ENCODE peak calls at places on chromosomes 4 and X, in four cellular contexts. B is CD8-positive, alpha-beta T cell; X is neural progenitor cell; G is CD4-positive, alpha-beta T cell. V is an unnamed sample.

GRCh38 chr4:19455196-19455595 is 796.5 kb upstream of the SLIT2 start:
- DNase-seq in X (no peak), G (no peak), B (no peak), V (no peak)

GRCh38 chrX:154444001-154444754 is at the start of gene FAM50A:
- DNase-seq in B (peak), X (peak), G (peak), V (peak)

GRCh38 chrX:46408553-46409407 is 136.4 kb downstream of the ZNF674 start:
- DNase-seq in X (peak), B (peak), G (peak), V (peak)

GRCh38 chrX:3576886-3577516 is 136.4 kb downstream of the PRKX start:
- DNase-seq in X (no peak), G (no peak), B (no peak), V (no peak)

GRCh38 chrX:106177982-106178321 is 9.8 kb downstream of the PWWP3B start:
- DNase-seq in G (no peak), B (no peak), X (no peak), V (no peak)

GRCh38 chr4:37725718-37726117 is 39.5 kb upstream of the RELL1 start:
- DNase-seq in G (no peak), X (no peak), B (no peak), V (no peak)

GRCh38 chr4:41375561-41375960 is 118.8 kb downstream of the UCHL1 start:
- DNase-seq in G (no peak), B (no peak), X (no peak), V (no peak)

GRCh38 chr4:127479031-127479622 is 153.6 kb upstream of the INTU start:
- DNase-seq in X (peak), B (no peak), G (no peak), V (no peak)

GRCh38 chr4:10173754-10174749 is 57.5 kb upstream of the WDR1 start:
- DNase-seq in G (no peak), B (no peak), X (no peak), V (no peak)

GRCh38 chr4:80071643-80072606 is 1.1 kb downstream of the ANTXR2 start:
- DNase-seq in X (peak), G (peak), B (peak), V (peak)

GRCh38 chr4:44162538-44163270 is 285.9 kb downstream of the KCTD8 start:
- DNase-seq in G (no peak), X (no peak), B (no peak), V (no peak)

GRCh38 chr4:24922416-24922815 is 9.6 kb upstream of the CCDC149 start:
- DNase-seq in B (no peak), G (no peak), X (no peak), V (no peak)

GRCh38 chr4:1690698-1691097 is 6.6 kb upstream of the FAM53A start:
- DNase-seq in X (no peak), G (no peak), B (no peak), V (no peak)

DNA sequence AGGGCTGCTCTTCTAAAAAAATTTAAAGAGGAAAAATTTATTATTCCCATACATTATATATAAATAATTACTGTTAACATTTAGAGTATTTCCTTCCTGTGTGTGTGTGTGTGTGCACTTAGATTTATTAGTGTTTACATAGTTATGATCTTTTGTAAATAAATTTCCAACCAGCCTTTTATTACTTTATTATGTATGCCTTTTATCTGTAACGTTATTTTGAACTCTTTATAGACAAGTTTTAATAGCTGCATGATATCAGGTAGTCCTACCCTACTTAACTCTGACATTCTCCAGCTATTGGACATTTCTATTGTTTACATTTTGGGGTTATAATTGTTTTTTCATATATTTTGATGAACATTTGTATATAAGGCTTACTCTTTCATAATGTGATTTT is 8.8 kb downstream of the THAP9 start:
- DNase-seq in B (no peak), G (no peak), X (no peak), V (no peak)
- TF ChIP-seq CTCF in B (no peak), G (no peak), X (no peak), V (no peak)

GRCh38 chr4:95640337-95640736 is 91.6 kb upstream of the UNC5C start:
- DNase-seq in X (no peak), G (no peak), B (no peak), V (no peak)

GRCh38 chr4:95641571-95641970 is 92.8 kb upstream of the UNC5C start:
- DNase-seq in X (no peak), G (no peak), B (no peak), V (no peak)

GRCh38 chr4:95638920-95639501 is 90.2 kb upstream of the UNC5C start:
- DNase-seq in X (no peak), G (no peak), B (no peak), V (no peak)

GRCh38 chr4:95636061-95636460 is 87.3 kb upstream of the UNC5C start:
- DNase-seq in X (no peak), G (no peak), B (no peak), V (no peak)

DNA sequence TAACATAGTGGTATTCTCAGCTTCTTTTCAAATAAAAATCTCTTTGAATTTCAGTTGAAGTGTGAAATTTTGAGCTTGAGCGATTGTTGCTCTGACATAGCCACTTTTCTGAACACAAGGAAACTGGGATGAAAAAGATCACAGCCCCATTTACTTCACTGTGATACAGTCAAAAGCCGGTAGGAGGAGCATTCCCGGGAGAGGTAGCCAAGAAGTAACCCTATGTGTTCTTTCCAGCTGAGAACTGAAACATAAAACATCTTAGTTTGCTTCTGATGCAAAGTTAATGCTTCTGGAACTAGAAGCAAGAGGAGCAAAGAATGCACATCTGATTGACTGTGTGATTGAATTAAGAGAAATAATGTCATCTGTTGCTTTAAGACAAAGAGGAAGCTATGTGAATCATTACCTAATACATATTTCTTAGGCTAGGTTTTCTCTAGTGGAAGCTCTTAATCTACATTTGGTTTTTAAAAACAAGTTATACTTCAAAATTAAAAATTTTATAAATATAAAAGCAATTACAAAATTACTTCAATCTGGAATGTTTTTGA is 88.4 kb upstream of the UNC5C start:
- DNase-seq in G (no peak), B (no peak), X (peak), V (no peak)
- TF ChIP-seq CTCF in G (no peak), B (no peak), X (peak), V (no peak)

DNA sequence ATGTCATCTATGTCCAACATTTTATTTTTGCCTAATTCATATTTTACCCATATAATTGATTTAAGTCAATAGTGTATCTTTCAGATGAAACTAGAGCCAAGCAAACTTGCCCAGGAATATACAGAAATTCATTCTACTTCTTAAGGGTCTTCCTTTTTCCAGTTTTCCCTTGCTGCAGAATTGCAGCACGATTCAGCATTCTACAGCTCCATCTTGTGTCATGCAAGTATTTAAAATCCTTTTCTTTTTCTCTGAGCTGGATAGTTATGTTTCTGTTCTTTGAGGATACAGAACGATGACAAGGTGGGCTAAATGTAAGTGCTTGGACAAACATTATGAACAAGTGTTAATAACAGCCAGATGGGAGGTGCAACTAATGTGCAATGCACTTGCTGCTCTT is 1821.8 kb downstream of the ARAP2 start:
- DNase-seq in B (no peak), X (peak), G (no peak), V (no peak)
- TF ChIP-seq CTCF in B (no peak), X (peak), G (no peak), V (no peak)

GRCh38 chr4:103994059-103994458 is 274.3 kb upstream of the TACR3 start:
- DNase-seq in X (peak), G (no peak), B (no peak), V (no peak)
- TF ChIP-seq CTCF in X (peak), G (no peak), B (no peak), V (no peak)

DNA sequence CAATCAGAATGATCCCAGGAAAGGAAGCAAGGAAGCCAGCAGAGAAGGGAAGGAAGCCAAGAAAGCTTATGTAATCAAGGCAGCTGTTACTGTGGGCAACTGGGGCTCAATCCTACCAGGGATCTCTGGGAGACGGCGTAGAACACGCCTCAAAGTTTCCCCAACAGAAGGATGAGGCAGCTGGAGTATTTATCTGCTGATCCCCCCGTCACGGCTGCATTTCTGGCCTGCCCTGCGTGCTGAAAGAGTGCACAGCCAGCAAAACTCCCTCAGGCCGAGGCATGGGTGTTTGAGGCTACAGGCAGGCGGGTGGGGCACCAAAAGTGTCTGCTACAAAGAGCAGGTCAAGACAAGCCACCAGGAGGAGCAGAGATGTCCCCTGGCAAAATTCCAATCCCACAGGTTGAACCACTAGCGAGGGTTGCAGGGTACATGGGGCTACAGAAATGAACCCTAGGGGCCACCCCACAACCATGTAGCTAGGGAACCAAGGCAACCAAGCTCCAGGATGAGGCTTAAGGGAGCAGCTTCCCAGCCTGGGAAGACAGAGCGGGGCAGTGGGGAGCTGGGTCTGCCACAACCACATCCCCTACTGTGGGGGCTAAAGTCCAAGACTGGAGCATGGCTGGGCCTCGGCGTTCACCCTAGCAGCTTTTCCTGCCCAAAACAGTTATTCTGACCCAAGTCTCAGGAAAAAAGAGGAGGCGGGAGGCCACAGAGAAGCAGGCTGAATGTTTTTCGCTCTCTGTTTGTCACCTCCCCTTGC is 113.4 kb downstream of the BCOR start:
- DNase-seq in G (no peak), X (no peak), B (no peak), V (no peak)
- TF ChIP-seq CTCF in G (no peak), X (no peak), B (no peak), V (no peak)

GRCh38 chrX:131763674-131764073 is 219.8 kb downstream of the OR13H1 start:
- DNase-seq in G (no peak), B (peak), X (no peak), V (no peak)

GRCh38 chrX:131764224-131764623 is 220.3 kb downstream of the OR13H1 start:
- DNase-seq in B (no peak), X (no peak), G (no peak), V (no peak)

DNA sequence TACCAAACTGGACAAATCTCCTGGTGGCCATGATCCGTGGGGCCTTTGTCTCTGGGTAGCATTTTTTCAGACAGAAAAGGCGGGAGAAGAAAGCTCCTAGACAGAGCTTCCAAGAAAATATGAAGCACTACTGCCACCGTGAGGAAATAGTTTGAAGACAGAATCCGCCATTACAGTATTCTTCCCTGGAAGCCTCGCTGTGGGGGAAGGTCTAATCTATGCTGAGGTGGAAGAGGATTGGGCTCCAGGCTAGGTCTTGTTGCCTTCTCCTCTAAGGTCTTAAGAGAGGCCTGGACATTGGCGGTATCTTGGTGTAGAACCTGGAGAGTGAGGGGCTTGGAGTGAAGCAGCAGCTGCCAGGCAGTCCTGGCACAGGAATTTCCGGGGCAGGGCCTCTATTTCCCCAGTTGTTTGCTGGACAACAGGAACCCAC is 218.9 kb downstream of the OR13H1 start:
- DNase-seq in X (no peak), B (peak), G (no peak), V (no peak)
- TF ChIP-seq CTCF in X (no peak), B (no peak), G (no peak), V (peak)

GRCh38 chrX:83819304-83819703 is 41.6 kb upstream of the CYLC1 start:
- DNase-seq in G (no peak), B (no peak), X (peak), V (no peak)
- TF ChIP-seq CTCF in G (no peak), B (no peak), X (no peak), V (no peak)

V was measured in tibial nerve.